ENCODE peak calls at places on chromosomes 13 and 19, in five cellular contexts. V is fibroblast of lung, D is endodermal cell, K is tibial artery, S is uterus. L is an unnamed sample.
A peak's percentile ranks its signal among the peaks of the same experiment; 100 is the strongest.

GRCh38 chr19:5128251-5128931 is 159.5 kb downstream of the KDM4B start:
- DNase-seq in V (peak; percentile 59), D (peak; percentile 87), K (peak; percentile 51), S (peak; percentile 67), L (no peak)

GRCh38 chr19:13817615-13818371 is 22.6 kb downstream of the ZSWIM4 start:
- DNase-seq in V (no peak), D (peak; percentile 98), K (no peak), S (no peak), L (no peak)

GRCh38 chr13:52599037-52599852 is 43.0 kb upstream of the HNRNPA1L2 start:
- DNase-seq in V (peak; percentile 59), D (no peak), K (no peak), S (no peak), L (peak; percentile 37)

GRCh38 chr13:27792393-27793218 is at the start of gene GSX1:
- DNase-seq in V (peak; percentile 74), D (peak; percentile 94), K (peak; percentile 35), S (peak; percentile 33), L (peak; percentile 71)

GRCh38 chr19:49690073-49690655 is 752 bp upstream of the CPT1C start:
- DNase-seq in V (no peak), D (no peak), K (no peak), S (no peak), L (no peak)

GRCh38 chr19:34976611-34977010 is 12.6 kb upstream of the ZNF792 start:
- DNase-seq in V (no peak), D (peak; percentile 29), K (no peak), S (no peak), L (no peak)

GRCh38 chr19:28554321-28555091 is 658.4 kb downstream of the UQCRFS1 start:
- DNase-seq in V (no peak), D (peak; percentile 21), K (no peak), S (no peak), L (no peak)

GRCh38 chr13:74647991-74648390 is 513.8 kb upstream of the KLF12 start:
- DNase-seq in V (no peak), D (no peak), K (no peak), S (no peak), L (no peak)

GRCh38 chr13:36332986-36333385 is 13.2 kb downstream of the SPART start:
- DNase-seq in V (peak; percentile 56), D (no peak), K (no peak), S (no peak), L (peak; percentile 67)

GRCh38 chr13:32976046-32976781 is 40.0 kb upstream of the KL start:
- DNase-seq in V (no peak), D (no peak), K (no peak), S (no peak), L (no peak)

GRCh38 chr19:50513746-50514345 is at the start of gene ASPDH:
- DNase-seq in V (no peak), D (peak; percentile 54), K (no peak), S (no peak), L (no peak)

GRCh38 chr19:48196321-48196761 is 25.9 kb downstream of the ZSWIM9 start:
- DNase-seq in V (no peak), D (peak; percentile 42), K (no peak), S (no peak), L (no peak)

GRCh38 chr19:32333227-32333626 is 12.2 kb upstream of the ZNF507 start:
- DNase-seq in V (no peak), D (no peak), K (no peak), S (no peak), L (no peak)

GRCh38 chr19:48795855-48796142 is 15.0 kb downstream of the BCAT2 start:
- DNase-seq in V (no peak), D (no peak), K (peak; percentile 68), S (peak; percentile 81), L (no peak)

GRCh38 chr19:571127-571974 is 1.0 kb upstream of the BSG start:
- DNase-seq in V (peak; percentile 40), D (peak; percentile 83), K (no peak), S (no peak), L (no peak)

GRCh38 chr13:27919934-27920676 is at the start of gene PDX1:
- DNase-seq in V (no peak), D (peak; percentile 90), K (no peak), S (no peak), L (no peak)

GRCh38 chr19:46722004-46722380 is 5.1 kb upstream of the PRKD2 start:
- DNase-seq in V (no peak), D (no peak), K (no peak), S (no peak), L (no peak)

GRCh38 chr19:4448147-4448985 is 9.2 kb downstream of the UBXN6 start:
- DNase-seq in V (no peak), D (no peak), K (no peak), S (no peak), L (no peak)

GRCh38 chr19:1566392-1567115 is 1.6 kb downstream of the MEX3D start:
- DNase-seq in V (peak; percentile 79), D (peak; percentile 93), K (peak; percentile 68), S (peak; percentile 68), L (peak; percentile 62)

GRCh38 chr19:5964816-5965565 is 12.9 kb downstream of the RANBP3 start:
- DNase-seq in V (no peak), D (no peak), K (no peak), S (no peak), L (no peak)

GRCh38 chr19:29535984-29536508 is 10.3 kb downstream of the VSTM2B start:
- DNase-seq in V (no peak), D (no peak), K (no peak), S (no peak), L (no peak)

GRCh38 chr13:28412981-28413380 is 81.9 kb downstream of the FLT1 start:
- DNase-seq in V (no peak), D (no peak), K (no peak), S (no peak), L (no peak)

GRCh38 chr13:66915596-66916185 is 314.4 kb downstream of the PCDH9 start:
- DNase-seq in V (no peak), D (no peak), K (no peak), S (no peak), L (peak; percentile 11)

GRCh38 chr13:77480071-77480470 is 55.4 kb upstream of the SCEL start:
- DNase-seq in V (peak; percentile 2), D (no peak), K (no peak), S (no peak), L (no peak)

GRCh38 chr13:87344176-87344575 is 327.0 kb upstream of the SLITRK5 start:
- DNase-seq in V (no peak), D (no peak), K (no peak), S (no peak), L (peak; percentile 20)

GRCh38 chr19:35716735-35716984 is 1.1 kb upstream of the KMT2B start:
- DNase-seq in V (no peak), D (no peak), K (peak; percentile 47), S (no peak), L (no peak)

GRCh38 chr19:17052439-17052838 is 22.8 kb downstream of the HAUS8 start:
- DNase-seq in V (peak; percentile 67), D (peak; percentile 87), K (peak; percentile 50), S (peak; percentile 35), L (peak; percentile 35)

GRCh38 chr19:45767410-45767880 is 1.6 kb downstream of the SIX5 start:
- DNase-seq in V (peak; percentile 90), D (peak; percentile 90), K (peak; percentile 89), S (peak; percentile 83), L (peak; percentile 75)

DNA sequence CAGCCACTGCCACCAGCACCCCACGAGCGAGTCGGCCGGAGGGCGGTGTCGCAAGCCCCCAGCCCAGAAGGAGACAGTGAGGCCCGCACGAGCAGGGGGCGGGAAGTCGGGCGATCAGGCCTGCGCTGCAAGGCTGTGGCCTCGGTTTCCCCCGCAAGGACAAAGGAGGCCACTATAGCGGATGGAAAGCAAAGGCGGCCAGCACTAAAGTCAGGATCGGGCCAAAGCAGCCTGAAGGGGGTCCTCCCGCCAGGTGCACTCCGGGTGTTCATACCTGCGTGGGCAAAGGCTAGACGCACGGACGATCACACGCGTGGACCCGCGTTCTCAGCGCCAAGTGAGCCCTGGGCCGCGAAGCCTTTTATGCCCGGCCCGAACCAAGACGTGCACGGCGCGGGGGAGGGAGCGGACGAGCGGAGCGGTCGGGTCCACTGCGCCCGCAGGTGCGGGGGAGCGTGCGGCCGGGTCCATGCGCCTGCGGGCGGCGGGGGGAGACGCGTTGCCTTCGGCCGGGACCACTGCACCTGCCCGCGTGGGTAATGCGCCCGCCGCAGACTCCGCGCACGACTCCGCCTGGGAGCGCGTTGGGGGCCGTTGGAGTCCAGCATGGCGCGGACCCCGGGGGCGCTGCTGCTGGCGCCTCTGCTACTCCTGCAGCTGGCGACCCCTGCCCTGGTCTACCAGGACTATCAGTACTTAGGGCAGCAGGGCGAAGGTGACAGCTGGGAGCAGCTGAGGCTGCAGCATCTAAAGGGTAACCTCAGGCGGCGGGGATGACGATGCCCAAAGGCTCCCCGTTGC is at the start of the genes PRDX2 and THSD8:
- DNase-seq in V (peak; percentile 68), D (peak; percentile 90), K (peak; percentile 60), S (peak; percentile 80), L (peak; percentile 79)
- TF ChIP-seq CTCF in V (peak; percentile 2), D (peak; percentile 21), K (peak; percentile 6), S (peak; percentile 18), L (no peak)

GRCh38 chr13:21537105-21537504 is 66.9 kb downstream of the MICU2 start:
- DNase-seq in V (peak; percentile 2), D (no peak), K (no peak), S (no peak), L (no peak)

GRCh38 chr13:21538753-21539152 is 65.2 kb downstream of the MICU2 start:
- DNase-seq in V (no peak), D (no peak), K (no peak), S (no peak), L (no peak)

GRCh38 chr13:21541271-21541670 is 62.7 kb downstream of the MICU2 start:
- DNase-seq in V (no peak), D (no peak), K (no peak), S (no peak), L (peak; percentile 25)

GRCh38 chr13:21539687-21540086 is 64.3 kb downstream of the MICU2 start:
- DNase-seq in V (no peak), D (no peak), K (no peak), S (no peak), L (no peak)

DNA sequence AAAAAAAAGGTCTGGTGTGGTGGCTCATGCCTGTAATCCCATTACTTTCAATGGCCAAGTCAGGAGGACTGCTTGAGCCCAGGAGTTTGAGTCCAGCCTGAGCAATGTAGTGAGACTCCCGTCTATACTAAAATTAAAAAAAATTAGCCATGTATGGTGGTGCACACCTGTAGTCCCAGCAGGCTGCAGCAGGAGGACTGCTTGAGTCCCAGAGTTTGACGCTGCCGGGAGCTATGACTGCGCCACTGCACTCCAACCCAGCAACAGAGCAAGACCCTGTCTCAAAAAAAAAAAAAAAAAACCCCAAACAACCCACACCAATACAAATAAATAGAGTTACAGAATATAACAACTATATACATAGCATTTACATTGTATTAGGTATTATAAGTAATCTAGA is 65.7 kb downstream of the MICU2 start:
- DNase-seq in V (no peak), D (no peak), K (no peak), S (no peak), L (no peak)
- H3K27ac ChIP-seq in V (no peak overlapping the region), D (no peak overlapping the region), K (no peak overlapping the region), S (no peak overlapping the region), L (no peak overlapping the region)

GRCh38 chr19:57240311-57241090 is at the start of gene ZNF805:
- DNase-seq in V (peak; percentile 91), D (peak; percentile 98), K (peak; percentile 96), S (peak; percentile 95), L (peak; percentile 92)
- TF ChIP-seq CTCF in V (no peak), D (peak; percentile 13), K (peak; percentile 30), S (no peak), L (no peak)

DNA sequence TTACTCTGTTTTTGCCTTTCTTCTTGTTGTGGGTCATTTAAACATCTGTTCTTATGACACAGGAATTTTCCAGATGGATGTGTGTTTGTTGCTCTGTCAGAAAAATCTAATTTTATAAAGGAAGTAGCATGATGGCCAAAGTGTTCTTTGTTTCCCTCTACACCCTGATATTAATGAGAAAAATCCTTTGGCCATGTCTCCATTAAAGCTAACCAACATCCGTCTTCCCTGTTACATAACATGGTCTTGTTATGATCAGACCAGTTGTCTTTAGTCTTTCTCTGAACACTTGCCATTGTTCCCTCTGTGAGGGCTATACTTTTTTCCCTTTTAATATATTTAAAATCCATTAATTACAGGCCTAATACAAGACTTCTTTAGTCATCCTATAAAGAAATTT is 142.2 kb upstream of the SPRY2 start:
- DNase-seq in V (no peak), D (no peak), K (no peak), S (no peak), L (no peak)
- H3K27ac ChIP-seq in V (no peak overlapping the region), D (no peak overlapping the region), K (no peak overlapping the region), S (no peak overlapping the region), L (no peak overlapping the region)

L was measured in RWPE1.